ENCODE peak calls at places on chromosomes 16 and 17, in five cellular contexts. J, D, X, Z and G are unnamed samples.

GRCh38 chr16:4320030-4320429 is 4.2 kb downstream of the GLIS2 start:
- DNase-seq in J (no peak), D (no peak), X (no peak), Z (no peak), G (no peak)

GRCh38 chr16:19757026-19757425 is 39.0 kb downstream of the IQCK start:
- DNase-seq in J (no peak), D (no peak), X (no peak), Z (no peak), G (no peak)

GRCh38 chr17:43974541-43975315 is 21.0 kb upstream of the PYY start:
- DNase-seq in J (no peak), D (no peak), X (no peak), Z (no peak), G (no peak)

GRCh38 chr16:67939507-67940435 is 3.1 kb upstream of the PSMB10 start:
- DNase-seq in J (no peak), D (no peak), X (no peak), Z (no peak), G (no peak)

GRCh38 chr17:43468746-43469544 is 14.8 kb upstream of the DHX8 start:
- DNase-seq in J (no peak), D (no peak), X (peak; percentile 73), Z (no peak), G (no peak)

GRCh38 chr17:38336838-38337237 is 6.9 kb downstream of the GPR179 start:
- DNase-seq in J (no peak), D (no peak), X (no peak), Z (no peak), G (no peak)

GRCh38 chr17:58314706-58315015 is 13.9 kb downstream of the TSPOAP1 start:
- DNase-seq in J (no peak), D (no peak), X (no peak), Z (no peak), G (no peak)

GRCh38 chr17:82278308-82278707 is 4.8 kb upstream of the CSNK1D start:
- DNase-seq in J (no peak), D (no peak), X (no peak), Z (no peak), G (no peak)

GRCh38 chr16:4025428-4025827 is 90.8 kb downstream of the ADCY9 start:
- DNase-seq in J (no peak), D (no peak), X (no peak), Z (no peak), G (no peak)

GRCh38 chr16:8936421-8936820 is 27.3 kb downstream of the USP7 start:
- DNase-seq in J (peak; percentile 72), D (no peak), X (peak; percentile 56), Z (no peak), G (no peak)

GRCh38 chr16:84144301-84144858 is 597 bp downstream of the HSDL1 start:
- DNase-seq in J (peak; percentile 24), D (peak; percentile 46), X (peak; percentile 14), Z (peak; percentile 19), G (peak; percentile 63)

GRCh38 chr16:2428051-2428786 is 1.0 kb upstream of the CCNF start:
- DNase-seq in J (peak; percentile 52), D (peak; percentile 47), X (peak; percentile 44), Z (peak; percentile 16), G (no peak)

DNA sequence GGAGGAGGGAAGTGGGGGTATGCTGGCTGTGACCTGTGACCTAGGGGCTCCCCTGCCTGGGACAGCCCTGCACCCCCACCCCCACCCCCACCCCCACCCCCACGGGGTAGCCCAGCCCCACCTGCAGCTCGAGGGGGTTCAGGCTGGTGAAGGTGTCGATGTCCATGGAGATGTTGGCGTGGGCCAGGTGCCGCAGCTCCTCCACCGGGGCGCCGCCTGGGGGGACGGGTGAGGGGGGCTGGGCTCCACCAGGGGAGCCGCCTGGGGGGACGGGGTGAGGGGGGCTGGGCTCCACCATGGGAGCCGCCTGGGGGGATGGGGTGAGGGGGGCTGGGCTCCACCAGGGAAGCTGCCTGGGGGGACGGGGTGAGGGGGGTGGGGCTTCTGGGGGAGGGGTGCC is 9.9 kb downstream of the MSLN start:
- DNase-seq in J (no peak), D (no peak), X (no peak), Z (no peak), G (no peak)
- H3K27ac ChIP-seq in J (no peak overlapping the region), D (no peak overlapping the region), X (no peak overlapping the region), Z (no peak overlapping the region), G (no peak overlapping the region)

GRCh38 chr16:47018223-47018891 is 44.9 kb upstream of the DNAJA2 start:
- DNase-seq in J (peak; percentile 86), D (no peak), X (peak; percentile 75), Z (no peak), G (no peak)
- TF ChIP-seq CTCF in J (peak; percentile 71), D (peak; percentile 41), X (no peak), Z (peak; percentile 47), G (peak; percentile 35)

GRCh38 chr17:45351831-45352230 is 35.0 kb upstream of the MAP3K14 start:
- DNase-seq in J (no peak), D (no peak), X (peak; percentile 50), Z (no peak), G (no peak)
- H3K27ac ChIP-seq in J (no peak overlapping the region), D (no peak overlapping the region), X (no peak overlapping the region), Z (no peak overlapping the region), G (no peak overlapping the region)

DNA sequence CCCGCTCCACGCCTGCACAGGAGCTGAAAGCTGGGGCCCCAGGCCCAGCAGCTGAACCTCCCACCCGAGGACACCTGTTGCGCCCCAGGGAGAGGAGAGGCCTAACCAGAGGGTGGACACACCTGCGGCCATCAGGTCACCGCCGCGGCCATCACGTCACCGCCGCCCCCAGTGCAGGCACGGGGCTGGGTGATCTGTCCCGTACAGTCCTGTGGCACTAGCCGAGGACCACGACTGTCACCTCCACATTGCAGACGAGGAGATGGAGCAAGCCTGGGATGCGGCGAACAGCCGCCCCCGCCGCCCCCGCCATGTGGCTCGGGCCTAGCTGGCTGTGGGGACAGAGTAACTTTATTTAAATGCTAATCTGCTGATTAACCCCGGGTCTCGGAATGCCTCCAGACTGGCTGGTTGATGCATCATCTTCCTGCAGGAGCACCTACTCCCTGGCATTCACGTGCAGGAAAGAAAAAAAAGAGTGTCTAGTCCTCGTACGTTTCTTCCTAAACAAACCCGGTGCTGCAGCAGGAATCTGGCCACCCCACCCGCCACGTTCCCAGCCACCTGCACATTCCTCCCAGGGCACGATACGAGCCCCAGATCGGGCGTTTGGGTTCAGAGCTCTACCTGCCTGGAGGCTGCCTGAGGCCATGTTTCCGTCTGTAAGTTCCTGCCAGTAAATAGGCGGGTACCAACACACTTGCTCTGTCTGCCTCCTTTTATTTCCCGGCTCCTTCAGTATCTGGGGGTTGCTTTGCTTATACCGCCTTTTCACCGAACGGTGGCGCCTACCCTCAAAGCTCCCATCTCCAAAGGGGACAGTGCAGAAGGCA is 29.9 kb downstream of the PIEZO1 start:
- DNase-seq in J (no peak), D (no peak), X (no peak), Z (no peak), G (no peak)
- TF ChIP-seq CTCF in J (no peak), D (peak; percentile 46), X (no peak), Z (peak; percentile 38), G (peak; percentile 24)

DNA sequence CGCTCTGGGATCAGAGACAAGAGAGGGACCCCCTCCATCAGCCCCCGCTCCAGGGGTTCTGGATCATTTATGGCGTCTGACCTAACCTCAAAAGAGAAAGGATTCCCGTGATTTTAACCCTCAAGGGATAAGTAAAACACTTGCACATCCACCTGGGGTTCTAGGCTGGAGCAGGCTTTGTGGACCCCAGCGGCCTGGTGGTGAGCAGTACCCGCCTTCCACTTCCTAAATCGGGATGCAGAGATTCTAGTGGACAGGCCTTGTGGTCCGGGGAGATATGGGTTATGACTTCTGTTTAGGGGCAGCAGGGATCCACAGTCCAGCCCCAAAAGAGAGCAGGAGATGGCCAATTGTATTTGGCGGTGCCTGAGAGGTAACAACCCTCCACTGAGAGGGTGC is 684 bp upstream of the PITPNM3 start:
- DNase-seq in J (no peak), D (no peak), X (no peak), Z (no peak), G (no peak)
- H3K27ac ChIP-seq in J (no peak overlapping the region), D (peak overlapping the region; percentile 48), X (peak overlapping the region; percentile 89), Z (no peak overlapping the region), G (peak overlapping the region; percentile 68)

DNA sequence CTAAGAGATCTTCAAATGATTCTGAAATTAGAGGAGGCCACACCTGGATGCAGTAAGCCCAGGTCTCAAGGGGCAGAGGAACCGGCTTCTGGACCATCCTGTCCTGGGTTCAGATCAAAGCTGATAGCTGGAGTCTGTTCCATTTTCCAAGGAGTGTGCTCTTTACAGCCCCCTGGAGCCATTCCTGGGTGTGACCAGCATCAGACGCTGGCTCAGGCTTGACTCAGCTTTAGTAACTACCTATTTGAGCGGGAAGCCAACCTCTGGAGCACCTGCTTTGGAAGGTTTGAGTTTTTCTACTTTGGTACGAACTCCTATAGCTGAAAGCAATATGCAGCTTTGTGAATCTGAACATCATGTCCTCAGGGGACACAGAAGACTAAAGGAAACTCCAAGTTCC is 12.9 kb upstream of the BBS2 start:
- DNase-seq in J (no peak), D (no peak), X (no peak), Z (no peak), G (no peak)
- TF ChIP-seq CTCF in J (no peak), D (no peak), X (no peak), Z (no peak), G (no peak)